ENCODE peak calls at places on chromosomes 7 and 10, in eight cellular contexts. H is AG09319, C is epithelial cell of esophagus, O is left lung, U is brain microvascular endothelial cell, L is transverse colon, K is prostate gland, P is PC-3. S is an unnamed sample.
A peak's percentile ranks its signal among the peaks of the same experiment; 100 is the strongest.

GRCh38 chr7:1101580-1102431 is 13.9 kb downstream of the GPER1 start:
- DNase-seq in U (no peak), H (no peak), O (no peak), C (no peak), L (no peak), K (no peak), P (no peak), S (no peak)

GRCh38 chr7:117014673-117015133 is 61.4 kb downstream of the ST7 start:
- DNase-seq in H (no peak), K (peak; percentile 11), P (no peak), L (peak; percentile 28), C (peak; percentile 32), U (peak; percentile 75), O (peak; percentile 67), S (no peak)

GRCh38 chr7:19707240-19707639 is 1.6 kb downstream of the POLR1F start:
- DNase-seq in O (no peak), H (no peak), C (peak; percentile 14), U (peak; percentile 39), K (no peak), P (no peak), L (no peak), S (peak; percentile 17)

GRCh38 chr10:18918545-18918944 is 130.1 kb upstream of the MALRD1 start:
- DNase-seq in U (peak; percentile 24), O (no peak), L (no peak), P (peak; percentile 55), K (no peak), C (no peak), H (no peak), S (no peak)

GRCh38 chr7:110988890-110989501 is 101.9 kb upstream of the LRRN3 start:
- DNase-seq in H (no peak), K (no peak), C (no peak), U (no peak), L (no peak), O (no peak), P (no peak), S (no peak)

GRCh38 chr7:105032553-105033214 is 18.7 kb downstream of the KMT2E start:
- DNase-seq in P (no peak), K (no peak), H (no peak), U (no peak), C (no peak), L (no peak), O (no peak), S (no peak)

GRCh38 chr10:109898666-109899577 is 24.4 kb downstream of the XPNPEP1 start:
- DNase-seq in U (peak; percentile 57), K (no peak), O (no peak), H (no peak), L (no peak), P (no peak), C (no peak), S (no peak)

GRCh38 chr7:119963654-119964053 is 309.3 kb upstream of the KCND2 start:
- DNase-seq in O (no peak), U (peak; percentile 20), C (no peak), L (no peak), H (no peak), P (no peak), K (no peak), S (no peak)

GRCh38 chr10:86979296-86979818 is 11.1 kb downstream of the ADIRF start:
- DNase-seq in K (no peak), C (no peak), P (no peak), H (no peak), O (no peak), U (no peak), L (no peak), S (no peak)

GRCh38 chr7:16063241-16063640 is 358.1 kb downstream of the CRPPA start:
- DNase-seq in C (no peak), H (no peak), P (no peak), U (no peak), O (no peak), K (no peak), L (no peak), S (no peak)

GRCh38 chr7:114182837-114183236 is 231.8 kb upstream of the FOXP2 start:
- DNase-seq in P (no peak), C (no peak), H (no peak), L (no peak), K (no peak), U (peak; percentile 21), O (no peak), S (no peak)

GRCh38 chr7:153696242-153696641 is 356.0 kb upstream of the DPP6 start:
- DNase-seq in O (no peak), L (no peak), H (no peak), K (no peak), P (no peak), C (no peak), U (no peak), S (no peak)

GRCh38 chr7:158724658-158725505 is 20.3 kb upstream of the NCAPG2 start:
- DNase-seq in H (no peak), U (no peak), K (no peak), P (no peak), L (no peak), O (no peak), C (no peak), S (no peak)

GRCh38 chr7:151601521-151602305 is 82.0 kb upstream of the RHEB start:
- DNase-seq in K (no peak), O (no peak), H (no peak), L (no peak), U (peak; percentile 9), P (no peak), C (peak; percentile 36), S (no peak)

GRCh38 chr7:152597514-152597913 is 78.4 kb downstream of the XRCC2 start:
- DNase-seq in U (no peak), K (no peak), L (no peak), P (no peak), O (no peak), H (no peak), C (no peak), S (no peak)

GRCh38 chr10:44878704-44879530 is 32.2 kb upstream of the TMEM72 start:
- DNase-seq in L (peak; percentile 86), C (peak; percentile 73), U (peak; percentile 82), H (peak; percentile 65), O (peak; percentile 90), K (peak; percentile 80), P (peak; percentile 28), S (peak; percentile 80)
- TF ChIP-seq CTCF in L (no peak), C (no peak), U (peak; percentile 33), H (peak; percentile 31), O (no peak), K (no peak), P (no peak), S (no peak)

GRCh38 chr10:54002077-54002476 is 799.0 kb downstream of the PCDH15 start:
- DNase-seq in P (no peak), K (no peak), U (no peak), H (no peak), C (no peak), L (no peak), O (no peak), S (no peak)

DNA sequence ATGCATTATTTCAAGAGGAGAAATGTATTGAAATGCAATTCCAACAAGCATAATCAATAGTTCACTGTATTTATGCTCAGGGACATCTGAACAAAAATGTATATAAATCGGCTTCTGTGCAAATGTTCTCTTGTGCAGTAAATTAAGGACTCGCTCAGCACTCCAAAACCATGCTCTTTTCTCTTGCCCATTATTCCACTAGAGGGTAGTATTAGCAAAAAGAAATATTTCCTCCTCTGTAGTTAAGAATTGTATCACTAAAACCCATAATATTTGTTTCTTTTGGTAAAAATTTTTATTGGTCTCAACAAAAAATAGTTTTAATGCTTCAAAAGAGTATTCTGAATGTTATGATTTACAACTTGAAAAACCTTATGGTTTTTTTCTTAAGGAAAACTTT is 803.1 kb downstream of the PCDH15 start:
- DNase-seq in K (no peak), O (no peak), L (no peak), U (no peak), P (peak; percentile 60), H (no peak), C (peak; percentile 26), S (no peak)
- TF ChIP-seq CTCF in K (no peak), O (no peak), L (no peak), U (no peak), P (peak; percentile 87), H (no peak), C (peak; percentile 55), S (peak; percentile 29)

GRCh38 chr10:125448596-125448995 is 234.4 kb downstream of the TEX36 start:
- DNase-seq in U (no peak), O (no peak), C (peak; percentile 34), K (no peak), P (peak; percentile 30), L (peak; percentile 18), H (no peak), S (peak; percentile 56)
- TF ChIP-seq CTCF in U (peak; percentile 66), O (no peak), C (peak; percentile 56), K (no peak), P (peak; percentile 69), L (peak; percentile 52), H (peak; percentile 40), S (peak; percentile 21)

GRCh38 chr7:85031475-85031874 is 155.4 kb downstream of the SEMA3D start:
- DNase-seq in C (no peak), H (no peak), K (no peak), L (no peak), U (no peak), P (no peak), O (no peak), S (no peak)

GRCh38 chr7:85025312-85025756 is 161.5 kb downstream of the SEMA3D start:
- DNase-seq in P (peak; percentile 73), U (peak; percentile 5), O (no peak), H (no peak), C (peak; percentile 84), L (peak; percentile 33), K (peak; percentile 49), S (no peak)

GRCh38 chr7:85033263-85033662 is 153.6 kb downstream of the SEMA3D start:
- DNase-seq in O (no peak), L (no peak), P (no peak), U (no peak), C (no peak), K (no peak), H (no peak), S (no peak)

GRCh38 chr7:85030893-85031292 is 156.0 kb downstream of the SEMA3D start:
- DNase-seq in U (peak; percentile 14), L (no peak), K (no peak), C (peak; percentile 52), P (peak; percentile 74), H (peak; percentile 19), O (no peak), S (no peak)
- TF ChIP-seq CTCF in U (no peak), L (peak; percentile 35), K (no peak), C (peak; percentile 43), P (peak; percentile 71), H (peak; percentile 46), O (no peak), S (no peak)

DNA sequence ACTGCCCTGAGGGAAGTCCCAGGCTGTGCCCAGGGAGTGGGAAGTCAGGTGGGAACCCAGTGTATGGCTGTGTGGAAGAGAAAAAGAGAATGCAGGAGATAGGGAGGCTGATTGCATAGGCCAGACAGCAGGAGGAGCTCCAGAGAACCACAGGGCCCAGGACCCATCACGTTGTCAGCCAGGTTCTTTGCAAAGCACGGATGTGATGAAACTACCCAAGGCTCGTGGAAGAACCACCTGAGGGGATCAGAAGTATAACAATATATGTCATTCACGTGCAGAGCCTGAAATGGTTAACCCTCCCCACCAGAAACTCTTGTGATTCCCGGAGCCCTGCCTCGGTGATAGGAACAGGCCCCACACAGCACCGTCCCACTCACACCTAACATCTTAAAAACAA is 83.6 kb downstream of the LARP4B start:
- DNase-seq in K (no peak), L (no peak), H (no peak), O (no peak), C (peak; percentile 41), P (no peak), U (no peak), S (no peak)
- TF ChIP-seq CTCF in K (no peak), L (no peak), H (no peak), O (no peak), C (peak; percentile 22), P (no peak), U (peak; percentile 44), S (no peak)